ENCODE peak calls at places on chromosome 21, in five cellular contexts. S is hypothalamus; M is activated T-cell treated with anti-CD3 and anti-CD28 coated beads, Interleukin-2, amount 50 U/mL, for 1 hour; Y is neural progenitor cell; D is dermis microvascular lymphatic vessel endothelial cell. I is an unnamed sample.

GRCh38 chr21:27649323-27649722 is 682.4 kb upstream of the ADAMTS5 start:
- DNase-seq in S (no peak), M (no peak), Y (no peak), D (peak; percentile 72), I (no peak)

GRCh38 chr21:34022557-34023335 is 50.6 kb upstream of the MRPS6 start:
- DNase-seq in Y (peak; percentile 22), D (no peak), M (no peak), S (no peak), I (no peak)

GRCh38 chr21:29181799-29182470 is 51.5 kb downstream of the MAP3K7CL start:
- DNase-seq in D (peak; percentile 91), M (no peak), Y (no peak), S (no peak), I (no peak)

GRCh38 chr21:44931137-44931500 is 8.7 kb upstream of the SLX9 start:
- DNase-seq in S (no peak), M (peak; percentile 36), Y (no peak), D (no peak), I (no peak)

GRCh38 chr21:46092811-46093667 is 4.9 kb upstream of the COL6A2 start:
- DNase-seq in S (no peak), D (no peak), Y (no peak), M (no peak), I (no peak)

GRCh38 chr21:45135122-45135521 is 60.7 kb downstream of the ADARB1 start:
- DNase-seq in S (no peak), M (no peak), D (no peak), Y (no peak), I (no peak)

GRCh38 chr21:45280178-45280821 is 7.4 kb downstream of the POFUT2 start:
- DNase-seq in M (peak; percentile 12), Y (no peak), D (no peak), S (no peak), I (no peak)

GRCh38 chr21:34722684-34723300 is 54.0 kb downstream of the CLIC6 start:
- DNase-seq in D (no peak), M (peak; percentile 39), Y (peak; percentile 67), S (no peak), I (no peak)

GRCh38 chr21:34156957-34157356 is 83.6 kb downstream of the MRPS6 start:
- DNase-seq in M (no peak), S (no peak), Y (no peak), D (no peak), I (no peak)

GRCh38 chr21:20999567-21000169 is 1.5 kb downstream of the NCAM2 start:
- DNase-seq in Y (peak; percentile 57), M (peak; percentile 20), D (peak; percentile 13), S (no peak), I (peak; percentile 59)

GRCh38 chr21:15592271-15592860 is 137.4 kb upstream of the USP25 start:
- DNase-seq in D (peak; percentile 59), Y (peak; percentile 25), M (no peak), S (no peak), I (peak; percentile 66)

GRCh38 chr21:41752231-41752681 is 14.6 kb downstream of the RIPK4 start:
- DNase-seq in Y (no peak), M (no peak), S (no peak), D (no peak), I (no peak)

GRCh38 chr21:45405819-45406762 is 1.1 kb downstream of the COL18A1 start:
- DNase-seq in M (peak; percentile 25), Y (peak; percentile 95), D (peak; percentile 87), S (no peak), I (peak; percentile 3)

GRCh38 chr21:39014751-39015150 is 168.5 kb downstream of the PSMG1 start:
- DNase-seq in Y (no peak), D (peak; percentile 28), S (no peak), M (no peak), I (no peak)

GRCh38 chr21:28592205-28592845 is 400.4 kb downstream of the LTN1 start:
- DNase-seq in S (no peak), D (no peak), M (no peak), Y (no peak), I (no peak)

I was measured in NCI-H1105 treated with DMSO at 0.1 percent for 48 hours.